ENCODE peak calls at places on chromosomes 6 and 20, in five cellular contexts. C is ascending aorta, W is upper lobe of right lung, Y is aorta, E is prostate gland. M is an unnamed sample.

GRCh38 chr6:13611715-13612114 is 3.4 kb upstream of the NOL7 start:
- DNase-seq in E (no peak), Y (no peak), W (no peak), C (no peak), M (no peak)

GRCh38 chr6:150775804-150776203 is 89.7 kb upstream of the MTHFD1L start:
- DNase-seq in C (no peak), W (no peak), Y (no peak), E (no peak), M (no peak)

GRCh38 chr6:90681863-90682262 is 95.0 kb upstream of the MAP3K7 start:
- DNase-seq in Y (no peak), W (no peak), C (no peak), E (no peak), M (no peak)

GRCh38 chr20:57525328-57526053 is 551 bp upstream of the CTCFL start:
- DNase-seq in W (no peak), Y (no peak), C (no peak), E (no peak), M (no peak)

GRCh38 chr20:6123650-6124014 is 802 bp upstream of the FERMT1 start:
- DNase-seq in Y (no peak), C (no peak), W (no peak), E (no peak), M (no peak)

GRCh38 chr6:133752129-133752528 is 136.8 kb upstream of the TCF21 start:
- DNase-seq in E (no peak), C (no peak), Y (no peak), W (no peak), M (no peak)

GRCh38 chr20:23627501-23627900 is 10.3 kb downstream of the CST3 start:
- DNase-seq in W (no peak), Y (no peak), C (no peak), E (no peak), M (no peak)

GRCh38 chr20:43533060-43533459 is 25.6 kb downstream of the L3MBTL1 start:
- DNase-seq in W (peak; percentile 29), Y (no peak), E (no peak), C (no peak), M (no peak)

GRCh38 chr6:6220718-6221117 is 99.7 kb downstream of the F13A1 start:
- DNase-seq in Y (no peak), W (no peak), E (no peak), C (no peak), M (no peak)

GRCh38 chr20:51661609-51662178 is 106.5 kb downstream of the ATP9A start:
- DNase-seq in Y (no peak), E (no peak), W (no peak), C (no peak), M (peak; percentile 32)

GRCh38 chr6:151627689-151628444 is 134.1 kb downstream of the CCDC170 start:
- DNase-seq in Y (no peak), W (no peak), C (no peak), E (no peak), M (no peak)

GRCh38 chr6:6362051-6362450 is 41.6 kb upstream of the F13A1 start:
- DNase-seq in E (no peak), Y (no peak), C (no peak), W (no peak), M (no peak)

GRCh38 chr6:113009682-113010081 is 662.6 kb downstream of the RFPL4B start:
- DNase-seq in Y (no peak), W (no peak), C (no peak), E (no peak), M (no peak)

GRCh38 chr6:7138921-7139358 is 31.2 kb downstream of the RREB1 start:
- DNase-seq in W (no peak), E (no peak), Y (no peak), C (no peak), M (peak; percentile 47)

GRCh38 chr20:41649489-41649888 is 31.3 kb upstream of the CHD6 start:
- DNase-seq in C (no peak), Y (no peak), W (no peak), E (peak; percentile 19), M (no peak)

GRCh38 chr20:44092551-44093248 is 94.3 kb downstream of the JPH2 start:
- DNase-seq in C (no peak), E (no peak), W (no peak), Y (no peak), M (peak; percentile 24)

GRCh38 chr6:112331306-112331705 is 15.8 kb upstream of the RFPL4B start:
- DNase-seq in C (no peak), W (no peak), Y (no peak), E (no peak), M (no peak)

GRCh38 chr20:23235173-23236027 is 115.2 kb upstream of the NXT1 start:
- DNase-seq in C (no peak), Y (peak; percentile 84), E (peak; percentile 44), W (peak; percentile 78), M (no peak)

GRCh38 chr20:33704197-33704924 is 15.7 kb downstream of the PXMP4 start:
- DNase-seq in E (no peak), W (no peak), Y (no peak), C (no peak), M (no peak)

GRCh38 chr20:53208110-53208908 is 236.2 kb downstream of the TSHZ2 start:
- DNase-seq in C (no peak), W (no peak), Y (no peak), E (no peak), M (peak; percentile 8)

GRCh38 chr6:150624199-150624598 is 24.5 kb downstream of the PLEKHG1 start:
- DNase-seq in E (no peak), C (no peak), Y (no peak), W (no peak), M (no peak)

GRCh38 chr6:81826785-81827184 is 74.3 kb upstream of the TENT5A start:
- DNase-seq in W (no peak), C (no peak), E (no peak), Y (no peak), M (no peak)

GRCh38 chr6:100468013-100468622 is 3.4 kb upstream of the SIM1 start:
- DNase-seq in W (no peak), E (no peak), C (no peak), Y (no peak), M (no peak)

GRCh38 chr6:51571168-51571567 is 516.2 kb downstream of the PKHD1 start:
- DNase-seq in E (no peak), C (no peak), W (no peak), Y (no peak), M (no peak)

GRCh38 chr6:51568771-51569170 is 518.6 kb downstream of the PKHD1 start:
- DNase-seq in E (no peak), C (no peak), Y (no peak), W (no peak), M (no peak)

GRCh38 chr6:51565472-51565871 is 521.9 kb downstream of the PKHD1 start:
- DNase-seq in E (no peak), W (no peak), C (no peak), Y (no peak), M (no peak)

GRCh38 chr6:51570168-51570921 is 517.1 kb downstream of the PKHD1 start:
- DNase-seq in Y (no peak), W (no peak), C (no peak), E (no peak), M (no peak)

DNA sequence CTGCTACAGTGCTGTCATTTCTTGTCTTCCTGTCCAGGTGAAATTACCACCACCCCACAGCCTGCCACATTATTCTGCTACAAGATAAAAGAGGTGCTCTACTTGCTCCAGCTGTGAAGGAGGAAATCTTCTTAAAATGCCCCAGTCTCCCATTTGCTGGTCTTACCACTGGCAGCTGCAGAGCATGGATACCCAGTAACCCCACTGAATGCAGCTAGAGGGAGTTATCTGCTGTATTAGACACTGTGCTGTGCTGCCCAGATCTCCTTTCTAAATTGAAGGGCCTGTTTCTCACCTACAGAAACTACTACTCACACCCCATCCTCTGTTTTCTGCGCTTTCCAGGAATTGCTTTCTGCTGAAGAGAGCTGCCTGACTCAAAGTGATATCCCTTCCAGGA is 517.8 kb downstream of the PKHD1 start:
- DNase-seq in Y (no peak), E (no peak), C (no peak), W (no peak), M (no peak)
- H3K4me1 ChIP-seq in Y (no peaks in the 10 kb centered on the region), E (no peaks in the 10 kb centered on the region), C (no peaks in the 10 kb centered on the region), W (no peaks in the 10 kb centered on the region), M (no peaks in the 10 kb centered on the region)

GRCh38 chr6:129302671-129303070 is 407.3 kb downstream of the ARHGAP18 start:
- DNase-seq in Y (no peak), W (no peak), C (no peak), E (no peak), M (no peak)

GRCh38 chr6:129307845-129308244 is 402.1 kb downstream of the ARHGAP18 start:
- DNase-seq in W (no peak), E (no peak), C (no peak), Y (no peak), M (no peak)

GRCh38 chr6:129309154-129309553 is 400.8 kb downstream of the ARHGAP18 start:
- DNase-seq in Y (no peak), C (no peak), W (no peak), E (no peak), M (no peak)

DNA sequence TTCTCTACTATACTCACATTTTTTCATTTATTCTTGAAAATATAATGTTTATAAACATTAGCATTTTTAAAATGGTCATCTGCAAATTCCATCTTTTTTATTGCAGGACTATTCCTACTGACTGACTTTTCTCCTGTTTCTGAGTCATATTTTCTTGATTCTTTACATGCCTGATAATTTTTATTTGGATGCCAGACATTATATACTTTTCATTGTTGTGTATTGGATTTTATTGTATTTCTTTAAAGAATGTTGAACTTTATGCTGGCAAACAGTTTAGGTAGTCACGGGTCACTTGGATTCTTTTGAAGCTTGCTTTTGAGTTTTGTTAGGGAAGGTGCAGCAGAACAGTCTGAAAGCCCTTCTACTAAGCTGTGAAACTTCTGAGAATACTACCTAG is 403.2 kb downstream of the ARHGAP18 start:
- DNase-seq in W (no peak), Y (no peak), E (no peak), C (no peak), M (no peak)
- H3K27ac ChIP-seq in W (no peak overlapping the region), Y (no peak overlapping the region), E (no peak overlapping the region), C (no peak overlapping the region), M (no peak overlapping the region)

DNA sequence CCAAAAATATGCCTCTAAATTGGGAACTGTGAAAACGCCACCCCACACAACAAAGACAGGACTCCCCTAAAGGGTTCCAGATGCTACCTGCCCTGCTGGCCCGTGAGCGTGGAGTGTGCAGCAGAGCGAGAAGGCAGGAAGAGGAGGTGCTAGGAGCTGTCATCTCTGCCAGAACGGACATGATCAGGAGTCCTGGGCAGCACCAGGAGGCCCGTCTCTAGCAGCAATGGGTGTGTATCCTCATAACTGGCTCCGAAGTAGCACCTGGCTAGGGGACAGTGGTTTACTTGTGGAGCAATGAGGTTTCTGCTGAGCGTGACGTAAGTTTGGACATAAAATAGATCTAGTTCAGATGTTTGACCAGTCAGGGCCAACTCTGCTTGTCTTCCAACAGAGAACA is 226.0 kb downstream of the CDH4 start:
- DNase-seq in E (no peak), Y (no peak), C (no peak), W (no peak), M (no peak)
- H3K4me3 ChIP-seq in E (no peak overlapping the region), Y (no peak overlapping the region), C (no peak overlapping the region), W (no peak overlapping the region), M (no peak overlapping the region)

DNA sequence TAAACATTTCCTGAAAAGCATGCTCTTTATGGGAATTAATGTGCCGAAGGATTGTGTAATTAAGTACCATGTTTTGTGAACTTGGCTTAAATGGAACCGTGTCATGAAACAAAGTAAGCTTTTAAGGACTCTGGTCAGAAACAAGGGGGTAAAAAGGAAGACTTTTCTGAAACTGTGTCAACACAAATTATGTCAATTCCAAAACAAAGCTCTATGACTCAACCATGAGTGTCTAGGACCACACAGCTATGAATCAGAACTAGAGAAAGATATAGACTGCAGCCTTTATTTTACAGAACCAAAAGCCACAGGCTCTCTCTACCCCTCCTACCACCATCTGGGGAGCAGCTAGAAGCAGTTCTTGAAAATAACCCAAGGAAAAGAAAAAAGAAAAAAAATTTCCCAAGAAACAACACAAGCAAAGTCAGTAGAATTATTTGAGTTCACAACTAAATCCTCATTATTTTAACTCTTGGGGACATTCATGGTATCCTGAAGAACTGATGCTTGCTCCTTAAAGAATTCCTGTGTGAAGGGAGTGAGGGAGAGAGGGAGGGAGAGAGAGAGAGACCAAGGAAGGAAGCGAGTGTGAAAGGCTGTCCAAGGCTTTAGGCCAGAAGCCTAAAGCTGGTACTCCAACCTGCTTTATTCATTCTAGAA is 81.9 kb downstream of the ZMYND8 start:
- DNase-seq in C (no peak), W (no peak), E (no peak), Y (no peak), M (peak; percentile 54)
- H3K4me1 ChIP-seq in C (peaks cover 15% of the 10 kb centered on the region), W (peaks cover 28% of the 10 kb centered on the region), E (no peaks in the 10 kb centered on the region), Y (peaks cover 2% of the 10 kb centered on the region), M (no peaks in the 10 kb centered on the region)